ENCODE peak calls at places on chromosomes 12 and 14, in five cellular contexts. X is stimulated activated CD4-positive, alpha-beta T cell treated with anti-CD3 and anti-CD28 coated beads, Interleukin-4, amount 100 ng/mL, for 24 hours; W is EL; N is amniotic stem cell; A is activated B cell treated with CpG ODN at 0.5 μM for 24 hours. C is an unnamed sample.

GRCh38 chr12:117507547-117507946 is 146.1 kb upstream of the NOS1 start:
- DNase-seq in X (no peak), W (no peak), N (no peak), A (no peak), C (no peak)

GRCh38 chr14:23359722-23360447 is 5.1 kb downstream of the EFS start:
- DNase-seq in X (no peak), W (no peak), N (no peak), A (no peak), C (no peak)

GRCh38 chr12:57175428-57176138 is 28.2 kb upstream of the LRP1-AS start:
- DNase-seq in X (peak), W (peak), N (peak), A (no peak), C (no peak)

GRCh38 chr14:20697273-20698017 is 8.9 kb downstream of the ANG start:
- DNase-seq in X (peak), W (peak), N (peak), A (peak), C (no peak)

GRCh38 chr12:122199484-122200355 is 3.8 kb upstream of the B3GNT4 start:
- DNase-seq in X (no peak), W (no peak), N (no peak), A (no peak), C (no peak)

GRCh38 chr12:71865166-71865713 is 25.7 kb downstream of the TBC1D15 start:
- DNase-seq in X (no peak), W (peak), N (peak), A (no peak), C (no peak)

GRCh38 chr12:26101833-26102232 is 23.0 kb downstream of the BHLHE41 start:
- DNase-seq in X (no peak), W (no peak), N (no peak), A (no peak), C (no peak)

GRCh38 chr12:71438670-71439361 is 782 bp upstream of the LGR5 start:
- DNase-seq in X (no peak), W (peak), N (no peak), A (no peak), C (no peak)

GRCh38 chr14:67837011-67837624 is 17.5 kb downstream of the RAD51B start:
- DNase-seq in X (peak), W (peak), N (peak), A (no peak), C (no peak)

GRCh38 chr14:92568621-92569479 is 55.3 kb downstream of the RIN3 start:
- DNase-seq in X (no peak), W (no peak), N (no peak), A (peak), C (no peak)

GRCh38 chr12:114673169-114673833 is 10.7 kb downstream of the TBX3 start:
- DNase-seq in X (no peak), W (peak), N (no peak), A (no peak), C (no peak)

GRCh38 chr14:99879401-99880295 is 86.4 kb downstream of the EML1 start:
- DNase-seq in X (no peak), W (peak), N (peak), A (no peak), C (no peak)

GRCh38 chr12:3304436-3305135 is 186.4 kb upstream of the PRMT8 start:
- DNase-seq in X (no peak), W (peak), N (peak), A (no peak), C (no peak)

GRCh38 chr12:114275937-114276785 is 129.8 kb downstream of the TBX5 start:
- DNase-seq in X (no peak), W (no peak), N (no peak), A (no peak), C (no peak)

GRCh38 chr14:50083467-50084337 is 32.7 kb downstream of the VCPKMT start:
- DNase-seq in X (peak), W (no peak), N (peak), A (peak), C (no peak)

GRCh38 chr12:6444704-6445688 is at the start of gene CD27:
- DNase-seq in X (no peak), W (no peak), N (no peak), A (no peak), C (no peak)

GRCh38 chr14:39568809-39569538 is 136.7 kb upstream of the FBXO33 start:
- DNase-seq in X (no peak), W (no peak), N (no peak), A (no peak), C (no peak)

GRCh38 chr14:76168531-76168930 is 16.8 kb downstream of the GPATCH2L start:
- DNase-seq in X (no peak), W (peak), N (no peak), A (no peak), C (no peak)

GRCh38 chr12:25284024-25284423 is 33.3 kb upstream of the KRAS start:
- DNase-seq in X (no peak), W (no peak), N (no peak), A (no peak), C (no peak)

GRCh38 chr12:118038122-118038521 is 21.6 kb downstream of the RFC5 start:
- DNase-seq in X (no peak), W (no peak), N (no peak), A (no peak), C (no peak)

GRCh38 chr14:60757617-60758016 is 23.1 kb downstream of the MNAT1 start:
- DNase-seq in X (no peak), W (peak), N (no peak), A (no peak), C (no peak)

GRCh38 chr12:81639196-81639595 is 120.0 kb downstream of the PPFIA2 start:
- DNase-seq in X (no peak), W (no peak), N (no peak), A (no peak), C (no peak)

GRCh38 chr12:124745891-124746570 is 117.6 kb downstream of the SCARB1 start:
- DNase-seq in X (peak), W (peak), N (peak), A (no peak), C (peak)

GRCh38 chr14:80100681-80101080 is 110.6 kb downstream of the DIO2 start:
- DNase-seq in X (no peak), W (no peak), N (no peak), A (no peak), C (no peak)

GRCh38 chr12:93918262-93918661 is 230.1 kb upstream of the PLXNC1 start:
- DNase-seq in X (no peak), W (peak), N (peak), A (no peak), C (no peak)

GRCh38 chr12:55850893-55851292 is 8.2 kb upstream of the MMP19 start:
- DNase-seq in X (no peak), W (no peak), N (no peak), A (no peak), C (no peak)

GRCh38 chr12:113390064-113391043 is 13.3 kb downstream of the SDS start:
- DNase-seq in X (no peak), W (no peak), N (no peak), A (no peak), C (no peak)

GRCh38 chr12:120162763-120163162 is 31.8 kb downstream of the GCN1 start:
- DNase-seq in X (no peak), W (no peak), N (no peak), A (no peak), C (no peak)

GRCh38 chr14:101467181-101467926 is 93.9 kb upstream of the DIO3 start:
- DNase-seq in X (no peak), W (no peak), N (no peak), A (no peak), C (peak)

GRCh38 chr14:32677381-32677780 is 261.3 kb upstream of the NPAS3 start:
- DNase-seq in X (no peak), W (no peak), N (no peak), A (no peak), C (no peak)

GRCh38 chr14:25150934-25151790 is 101.2 kb upstream of the STXBP6 start:
- DNase-seq in X (no peak), W (peak), N (peak), A (no peak), C (no peak)

GRCh38 chr12:26647091-26647490 is 185.9 kb downstream of the ITPR2 start:
- DNase-seq in X (no peak), W (no peak), N (no peak), A (no peak), C (no peak)

GRCh38 chr12:93302331-93303229 is 75.1 kb upstream of the NUDT4 start:
- DNase-seq in X (no peak), W (peak), N (peak), A (no peak), C (no peak)

GRCh38 chr14:105173901-105174894 is 5.6 kb upstream of the JAG2 start:
- DNase-seq in X (peak), W (no peak), N (no peak), A (no peak), C (no peak)

GRCh38 chr14:32072701-32073100 is 4.4 kb upstream of the ARHGAP5 start:
- DNase-seq in X (no peak), W (no peak), N (no peak), A (no peak), C (no peak)

GRCh38 chr14:95500772-95501401 is 15.6 kb downstream of the SYNE3 start:
- DNase-seq in X (no peak), W (peak), N (peak), A (no peak), C (no peak)

C was measured in left lung.